ENCODE peak calls at places on chromosomes 5 and 9, in five cellular contexts. X is HEK293T, T is Right ventricle myocardium inferior, K is A549, S is iPS-NIHi11. U is an unnamed sample.

GRCh38 chr9:94011134-94011533 is 56.0 kb upstream of the BARX1 start:
- DNase-seq in X (no peak), T (no peak), K (no peak), S (no peak), U (no peak)

GRCh38 chr5:94893404-94894145 is 275.1 kb downstream of the SLF1 start:
- DNase-seq in X (peak; percentile 28), T (no peak), K (peak; percentile 12), S (peak; percentile 31), U (no peak)

GRCh38 chr5:179143446-179143845 is 83.3 kb downstream of the ZNF354C start:
- DNase-seq in X (no peak), T (no peak), K (no peak), S (peak; percentile 77), U (no peak)

GRCh38 chr5:174903333-174903732 is 179.0 kb downstream of the MSX2 start:
- DNase-seq in X (peak; percentile 27), T (no peak), K (peak; percentile 20), S (peak; percentile 20), U (peak; percentile 63)

GRCh38 chr9:134262035-134262434 is 64.2 kb upstream of the RXRA start:
- DNase-seq in X (no peak), T (peak; percentile 43), K (no peak), S (no peak), U (no peak)

GRCh38 chr5:131171276-131171815 is 602 bp downstream of the LYRM7 start:
- DNase-seq in X (peak; percentile 13), T (no peak), K (no peak), S (no peak), U (peak; percentile 29)

GRCh38 chr5:7850533-7851239 is at the start of gene CFAP90:
- DNase-seq in X (peak; percentile 67), T (peak; percentile 67), K (peak; percentile 43), S (peak; percentile 88), U (peak; percentile 73)

GRCh38 chr5:52043543-52043942 is 660.3 kb downstream of the ISL1 start:
- DNase-seq in X (no peak), T (no peak), K (no peak), S (peak; percentile 22), U (no peak)

GRCh38 chr5:168177831-168178450 is 113.5 kb upstream of the WWC1 start:
- DNase-seq in X (peak; percentile 31), T (no peak), K (no peak), S (peak; percentile 52), U (peak; percentile 73)

GRCh38 chr5:757931-758697 is 26.4 kb downstream of the ZDHHC11B start:
- DNase-seq in X (no peak), T (peak; percentile 85), K (no peak), S (peak; percentile 56), U (no peak)

GRCh38 chr5:27020965-27021364 is 17.4 kb downstream of the CDH9 start:
- DNase-seq in X (no peak), T (no peak), K (peak; percentile 34), S (peak; percentile 7), U (peak; percentile 12)

GRCh38 chr9:78609471-78609870 is 312.5 kb downstream of the PSAT1 start:
- DNase-seq in X (no peak), T (no peak), K (no peak), S (no peak), U (no peak)

GRCh38 chr5:115857621-115858349 is 16.1 kb downstream of the AP3S1 start:
- DNase-seq in X (no peak), T (no peak), K (peak; percentile 43), S (no peak), U (no peak)

GRCh38 chr9:125405938-125406811 is 144.5 kb downstream of the GAPVD1 start:
- DNase-seq in X (no peak), T (no peak), K (no peak), S (no peak), U (peak; percentile 22)

GRCh38 chr9:90642570-90643539 is at the start of gene DIRAS2:
- DNase-seq in X (peak; percentile 67), T (peak; percentile 67), K (peak; percentile 75), S (peak; percentile 80), U (peak; percentile 49)